ENCODE peak calls at places on chromosome 9, in seven cellular contexts. W is breast epithelium, I is upper lobe of right lung, L is uterus, G is GM12865, N is astrocyte of the cerebellum, B is spleen. K is an unnamed sample.

GRCh38 chr9:130362691-130363090 is 82.1 kb upstream of the ASS1 start:
- DNase-seq in I (no peak), W (no peak), N (no peak), B (no peak), L (no peak), G (no peak), K (no peak)

GRCh38 chr9:11933926-11934325 is 759.3 kb upstream of the TYRP1 start:
- DNase-seq in L (no peak), N (peak; percentile 20), G (no peak), I (no peak), W (no peak), B (no peak), K (peak; percentile 93)

GRCh38 chr9:83583151-83584014 is 39.6 kb upstream of the IDNK start:
- DNase-seq in W (no peak), B (no peak), G (peak; percentile 61), N (peak; percentile 40), I (no peak), L (peak; percentile 45), K (peak; percentile 87)

GRCh38 chr9:83167126-83167525 is 104.2 kb upstream of the RASEF start:
- DNase-seq in I (no peak), N (no peak), B (no peak), G (no peak), W (no peak), L (no peak), K (no peak)

GRCh38 chr9:24218656-24219055 is 327.0 kb downstream of the IZUMO3 start:
- DNase-seq in N (peak; percentile 49), G (no peak), L (no peak), B (no peak), W (no peak), I (no peak), K (no peak)

GRCh38 chr9:5549671-5550650 is 39.6 kb downstream of the PDCD1LG2 start:
- DNase-seq in B (no peak), W (no peak), N (peak; percentile 32), I (no peak), L (no peak), G (no peak), K (peak; percentile 51)

GRCh38 chr9:83754383-83754977 is 46.7 kb upstream of the UBQLN1 start:
- DNase-seq in N (no peak), I (no peak), W (no peak), L (no peak), B (no peak), G (peak; percentile 23), K (no peak)

GRCh38 chr9:120846906-120847305 is 4.2 kb upstream of the PSMD5 start:
- DNase-seq in I (no peak), B (no peak), W (no peak), N (no peak), L (no peak), G (no peak), K (peak; percentile 35)

GRCh38 chr9:136100700-136101614 is 5.9 kb upstream of the NACC2 start:
- DNase-seq in G (peak; percentile 37), L (no peak), N (no peak), W (no peak), I (no peak), B (no peak), K (no peak)

GRCh38 chr9:135440620-135441019 is 39.0 kb upstream of the PPP1R26 start:
- DNase-seq in I (no peak), L (no peak), W (no peak), G (no peak), B (no peak), N (no peak), K (no peak)

GRCh38 chr9:81461196-81461595 is 228.2 kb downstream of the TLE1 start:
- DNase-seq in B (no peak), G (no peak), I (no peak), N (peak; percentile 64), L (no peak), W (no peak), K (peak; percentile 89)

GRCh38 chr9:118418887-118419620 is 714.9 kb downstream of the TLR4 start:
- DNase-seq in L (no peak), G (no peak), I (no peak), N (peak; percentile 36), B (no peak), W (no peak), K (no peak)

GRCh38 chr9:4784403-4784802 is 8.3 kb upstream of the RCL1 start:
- DNase-seq in N (no peak), I (no peak), G (no peak), W (no peak), L (no peak), B (no peak), K (no peak)

GRCh38 chr9:26657958-26658357 is 234.6 kb downstream of the CAAP1 start:
- DNase-seq in I (no peak), G (no peak), W (no peak), N (no peak), L (no peak), B (no peak), K (no peak)

GRCh38 chr9:91032056-91032455 is 230.4 kb downstream of the SYK start:
- DNase-seq in G (no peak), L (peak; percentile 5), I (no peak), N (no peak), W (no peak), B (no peak), K (peak; percentile 48)

GRCh38 chr9:19409406-19410194 is 791 bp downstream of the ACER2 start:
- DNase-seq in G (peak; percentile 48), I (peak; percentile 68), L (peak; percentile 24), W (no peak), B (peak; percentile 83), N (no peak), K (no peak)

GRCh38 chr9:75539558-75539957 is 350.9 kb upstream of the PCSK5 start:
- DNase-seq in B (no peak), N (peak; percentile 16), W (no peak), I (no peak), G (no peak), L (no peak), K (no peak)

GRCh38 chr9:108551030-108551964 is 304.5 kb downstream of the ACTL7B start:
- DNase-seq in N (peak; percentile 82), G (no peak), W (no peak), L (no peak), B (no peak), I (no peak), K (peak; percentile 87)

GRCh38 chr9:18441245-18441644 is 32.7 kb upstream of the ADAMTSL1 start:
- DNase-seq in N (no peak), I (no peak), W (no peak), G (no peak), L (no peak), B (no peak), K (peak; percentile 43)

GRCh38 chr9:137774775-137775386 is 102.7 kb upstream of the CACNA1B start:
- DNase-seq in I (no peak), B (peak; percentile 65), N (no peak), L (no peak), W (no peak), G (no peak), K (no peak)

GRCh38 chr9:37968228-37968672 is 64.3 kb upstream of the SLC25A51 start:
- DNase-seq in I (peak; percentile 48), B (no peak), N (no peak), G (no peak), L (no peak), W (no peak), K (peak; percentile 54)

GRCh38 chr9:116151966-116152381 is 1.6 kb upstream of the PAPPA start:
- DNase-seq in N (no peak), I (no peak), W (no peak), L (no peak), B (no peak), G (no peak), K (peak; percentile 94)

DNA sequence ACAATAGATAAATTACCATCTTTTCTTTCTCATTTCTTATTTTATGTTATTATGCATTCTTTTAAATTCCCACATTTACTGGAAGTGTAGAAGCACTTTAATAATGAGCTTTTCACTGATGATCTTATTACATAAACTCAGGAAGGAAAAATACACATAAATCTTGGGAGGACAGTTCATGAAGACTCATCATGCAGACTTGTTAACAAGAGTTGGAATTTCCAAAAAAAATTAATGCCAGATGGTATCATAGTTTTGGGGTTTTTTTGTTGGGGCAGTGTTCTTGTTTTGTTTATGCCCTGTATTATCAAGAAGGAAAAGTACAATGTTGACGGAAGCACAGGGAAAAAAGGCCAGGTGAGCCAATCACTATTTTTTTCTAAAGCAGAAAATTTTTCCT is 35.1 kb downstream of the CEMIP2 start:
- DNase-seq in G (no peak), W (no peak), B (no peak), N (no peak), L (no peak), I (no peak), K (no peak)
- TF ChIP-seq CTCF in G (no peak), W (no peak), B (no peak), N (no peak), L (no peak), I (no peak), K (no peak)

DNA sequence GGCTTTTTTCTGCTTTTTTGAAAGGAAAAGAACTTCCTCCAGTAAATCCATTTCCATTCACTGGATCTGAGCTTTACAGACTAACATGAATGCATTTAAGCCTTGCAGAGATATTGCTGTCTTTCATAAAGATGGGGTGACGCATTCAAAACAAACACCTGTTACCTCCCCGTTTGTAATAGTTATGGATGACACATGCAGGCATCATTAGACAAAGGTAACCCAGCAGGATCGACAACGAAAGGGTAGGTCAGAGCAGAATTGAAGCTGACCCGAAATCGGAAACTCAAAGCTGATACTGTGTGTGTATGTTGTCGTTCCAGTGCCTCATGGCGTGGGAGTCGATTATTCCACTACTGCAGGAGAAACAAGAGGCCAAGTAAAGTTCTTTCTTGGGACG is 22.2 kb downstream of the SLC46A2 start:
- DNase-seq in L (no peak), B (no peak), I (no peak), N (no peak), W (no peak), G (no peak), K (no peak)
- H3K4me3 ChIP-seq in L (no peak overlapping the region), B (no peak overlapping the region), I (no peak overlapping the region), N (no peak overlapping the region), W (no peak overlapping the region), G (no peak overlapping the region), K (no peak overlapping the region)

GRCh38 chr9:94918038-94918753 is 191.7 kb downstream of the AOPEP start:
- DNase-seq in G (peak; percentile 60), L (no peak), N (no peak), I (no peak), B (no peak), W (no peak), K (no peak)
- TF ChIP-seq CTCF in G (peak; percentile 12), L (no peak), N (no peak), I (no peak), B (no peak), W (no peak), K (no peak)

GRCh38 chr9:74498616-74499095 is 1.5 kb downstream of the RORB start:
- DNase-seq in I (peak; percentile 48), N (no peak), W (no peak), B (no peak), G (no peak), L (no peak), K (no peak)
- H3K4me3 ChIP-seq in I (peak overlapping the region; percentile 63), N (peak overlapping the region; percentile 59), W (peak overlapping the region; percentile 52), B (peak overlapping the region; percentile 58), G (no peak overlapping the region), L (peak overlapping the region; percentile 36), K (peak overlapping the region; percentile 73)